ENCODE peak calls at places on chromosomes 1 and 21, in ten cellular contexts. O, I, G, C, P, S, X, M, D and B are unnamed samples.

GRCh38 chr1:218347713-218348627 is 2.8 kb downstream of the TGFB2 start:
- DNase-seq in O (no peak), I (no peak), G (peak; percentile 65), C (peak; percentile 66), P (no peak), S (no peak), X (no peak), M (peak; percentile 77), D (peak; percentile 45), B (peak; percentile 31)

GRCh38 chr21:29504751-29505321 is 206.1 kb downstream of the BACH1 start:
- DNase-seq in O (no peak), I (no peak), G (no peak), C (no peak), P (peak; percentile 21), S (peak; percentile 92), X (no peak), M (peak; percentile 40), D (peak; percentile 27), B (peak; percentile 42)

GRCh38 chr1:172465617-172466016 is 21.7 kb upstream of the PIGC start:
- DNase-seq in O (no peak), I (no peak), G (no peak), C (no peak), P (no peak), S (no peak), X (no peak), M (no peak), D (no peak), B (no peak)

GRCh38 chr1:58907398-58907797 is 123.6 kb upstream of the JUN start:
- DNase-seq in O (no peak), I (no peak), G (no peak), C (no peak), P (no peak), S (no peak), X (no peak), M (no peak), D (no peak), B (no peak)

GRCh38 chr1:93620169-93620840 is 61.3 kb downstream of the BCAR3 start:
- DNase-seq in O (no peak), I (no peak), G (no peak), C (no peak), P (no peak), S (no peak), X (no peak), M (no peak), D (no peak), B (peak; percentile 71)

GRCh38 chr1:7389201-7389785 is 381.8 kb upstream of the VAMP3 start:
- DNase-seq in O (no peak), I (no peak), G (peak; percentile 30), C (no peak), P (no peak), S (no peak), X (peak; percentile 60), M (no peak), D (no peak), B (peak; percentile 31)

GRCh38 chr1:184386271-184387068 is at the start of gene C1orf21:
- DNase-seq in O (no peak), I (peak; percentile 24), G (peak; percentile 61), C (peak; percentile 93), P (peak; percentile 88), S (peak; percentile 74), X (peak; percentile 97), M (peak; percentile 89), D (peak; percentile 90), B (peak; percentile 93)

GRCh38 chr1:155186266-155186954 is 12.8 kb downstream of the TRIM46 start:
- DNase-seq in O (no peak), I (no peak), G (no peak), C (peak; percentile 48), P (no peak), S (no peak), X (no peak), M (no peak), D (no peak), B (no peak)

GRCh38 chr1:211527888-211528287 is 35.9 kb upstream of the RD3 start:
- DNase-seq in O (peak; percentile 33), I (no peak), G (no peak), C (no peak), P (no peak), S (no peak), X (no peak), M (no peak), D (no peak), B (no peak)

GRCh38 chr1:181033799-181034391 is at the start of gene MR1:
- DNase-seq in O (peak; percentile 93), I (peak; percentile 81), G (peak; percentile 88), C (peak; percentile 61), P (peak; percentile 91), S (peak; percentile 14), X (peak; percentile 42), M (peak; percentile 86), D (peak; percentile 73), B (peak; percentile 88)

GRCh38 chr1:204074274-204075115 is 1.6 kb downstream of the SOX13 start:
- DNase-seq in O (no peak), I (no peak), G (peak; percentile 82), C (peak; percentile 66), P (no peak), S (peak; percentile 90), X (peak; percentile 82), M (peak; percentile 56), D (peak; percentile 78), B (peak; percentile 75)

GRCh38 chr1:183493540-183494245 is 21.4 kb downstream of the SMG7 start:
- DNase-seq in O (no peak), I (no peak), G (peak; percentile 19), C (no peak), P (no peak), S (peak; percentile 90), X (no peak), M (no peak), D (no peak), B (no peak)

GRCh38 chr1:227919916-227920315 is 27.8 kb downstream of the WNT9A start:
- DNase-seq in O (no peak), I (no peak), G (no peak), C (peak; percentile 42), P (peak; percentile 69), S (no peak), X (peak; percentile 87), M (no peak), D (peak; percentile 87), B (no peak)

GRCh38 chr1:174242856-174243255 is 83.5 kb downstream of the RABGAP1L start:
- DNase-seq in O (no peak), I (no peak), G (no peak), C (no peak), P (no peak), S (no peak), X (no peak), M (no peak), D (no peak), B (no peak)

GRCh38 chr1:116330342-116330652 is 42.7 kb upstream of the ATP1A1 start:
- DNase-seq in O (peak; percentile 89), I (no peak), G (no peak), C (no peak), P (no peak), S (no peak), X (no peak), M (no peak), D (no peak), B (no peak)

GRCh38 chr1:66623812-66624211 is 89.9 kb downstream of the SGIP1 start:
- DNase-seq in O (no peak), I (no peak), G (peak; percentile 88), C (no peak), P (no peak), S (no peak), X (no peak), M (no peak), D (no peak), B (peak; percentile 46)

GRCh38 chr1:241828576-241828975 is 19.4 kb upstream of the EXO1 start:
- DNase-seq in O (no peak), I (no peak), G (no peak), C (peak; percentile 5), P (no peak), S (no peak), X (peak; percentile 10), M (peak; percentile 57), D (peak; percentile 21), B (peak; percentile 75)

GRCh38 chr1:36419158-36419557 is 21.4 kb upstream of the LSM10 start:
- DNase-seq in O (no peak), I (no peak), G (no peak), C (no peak), P (no peak), S (no peak), X (no peak), M (no peak), D (no peak), B (no peak)
- H3K4me2 ChIP-seq in O (no peak overlapping the region), I (no peak overlapping the region), G (no peak overlapping the region), C (no peak overlapping the region), P (no peak overlapping the region), S (no peak overlapping the region), X (no peak overlapping the region), M (no peak overlapping the region), D (no peak overlapping the region), B (no peak overlapping the region)

GRCh38 chr1:34929853-34930701 is 627 bp upstream of the DLGAP3 start:
- DNase-seq in O (no peak), I (no peak), G (no peak), C (peak; percentile 83), P (no peak), S (no peak), X (peak; percentile 85), M (no peak), D (peak; percentile 72), B (no peak)
- H3K4me3 ChIP-seq in O (peak overlapping the region; percentile 37), I (no peak overlapping the region), G (no peak overlapping the region), C (peak overlapping the region; percentile 83), P (peak overlapping the region; percentile 29), S (peak overlapping the region; percentile 20), X (peak overlapping the region; percentile 46), M (no peak overlapping the region), D (peak overlapping the region; percentile 32), B (no peak overlapping the region)

GRCh38 chr1:169117014-169117413 is 10.5 kb downstream of the ATP1B1 start:
- DNase-seq in O (no peak), I (no peak), G (no peak), C (no peak), P (no peak), S (no peak), X (no peak), M (no peak), D (no peak), B (no peak)

GRCh38 chr1:169118227-169118626 is 11.7 kb downstream of the ATP1B1 start:
- DNase-seq in O (no peak), I (no peak), G (peak; percentile 34), C (no peak), P (no peak), S (no peak), X (no peak), M (no peak), D (no peak), B (no peak)

GRCh38 chr1:169119405-169119804 is 12.9 kb downstream of the ATP1B1 start:
- DNase-seq in O (no peak), I (no peak), G (peak; percentile 87), C (no peak), P (no peak), S (no peak), X (no peak), M (peak; percentile 43), D (no peak), B (peak; percentile 68)

GRCh38 chr1:169115891-169116585 is 9.5 kb downstream of the ATP1B1 start:
- DNase-seq in O (peak; percentile 28), I (no peak), G (peak; percentile 81), C (peak; percentile 37), P (no peak), S (no peak), X (peak; percentile 56), M (peak; percentile 90), D (peak; percentile 61), B (no peak)

GRCh38 chr1:169117599-169117998 is 11.1 kb downstream of the ATP1B1 start:
- DNase-seq in O (no peak), I (no peak), G (peak; percentile 61), C (no peak), P (no peak), S (no peak), X (no peak), M (no peak), D (no peak), B (no peak)
- H3K4me1 ChIP-seq in O (peaks cover 31% of the 10 kb centered on the region), I (peaks cover 75% of the 10 kb centered on the region), G (peaks cover 15% of the 10 kb centered on the region), C (peaks cover 19% of the 10 kb centered on the region), P (peaks cover 5% of the 10 kb centered on the region), S (peaks cover 15% of the 10 kb centered on the region), X (peaks cover 23% of the 10 kb centered on the region), M (peaks cover 52% of the 10 kb centered on the region), D (peaks cover 9% of the 10 kb centered on the region), B (peaks cover 32% of the 10 kb centered on the region)

GRCh38 chr1:91507330-91507729 is 6.7 kb downstream of the CDC7 start:
- DNase-seq in O (no peak), I (no peak), G (no peak), C (no peak), P (no peak), S (no peak), X (no peak), M (no peak), D (no peak), B (no peak)
- H3K4me2 ChIP-seq in O (no peak overlapping the region), I (no peak overlapping the region), G (no peak overlapping the region), C (no peak overlapping the region), P (no peak overlapping the region), S (no peak overlapping the region), X (no peak overlapping the region), M (no peak overlapping the region), D (no peak overlapping the region), B (no peak overlapping the region)